ENCODE peak calls at places on chromosomes 4 and X, in ten cellular contexts. R is retina; N is head of caudate nucleus; G is stomach; O is central memory CD8-positive, alpha-beta T cell; Z is NCI-H2081; W is left cardiac atrium; C is NCI-H460; I is neural crest cell; F is heart left ventricle. E is an unnamed sample.

GRCh38 chr4:84631573-84631972 is 48.6 kb downstream of the CDS1 start:
- DNase-seq in W (no peak), I (no peak), Z (no peak), O (no peak), C (no peak), F (no peak), N (no peak), G (no peak), R (no peak), E (no peak)

GRCh38 chrX:31423575-31424284 is 351.9 kb upstream of the FTHL17 start:
- DNase-seq in C (peak; percentile 36), I (no peak), Z (peak; percentile 62), R (peak; percentile 26), O (no peak), W (peak; percentile 33), N (no peak), G (peak; percentile 35), F (no peak), E (peak; percentile 13)

GRCh38 chr4:68906238-68907137 is 45.1 kb downstream of the UGT2A3 start:
- DNase-seq in F (no peak), W (no peak), N (no peak), Z (no peak), O (no peak), G (no peak), I (no peak), C (no peak), R (no peak), E (peak; percentile 33)

GRCh38 chrX:640641-641040 is 10.1 kb downstream of the SHOX start:
- DNase-seq in F (no peak), O (no peak), I (no peak), C (no peak), Z (no peak), N (no peak), W (no peak), R (no peak), G (peak; percentile 14), E (peak; percentile 7)

GRCh38 chr4:176838611-176839411 is 46.1 kb upstream of the VEGFC start:
- DNase-seq in N (no peak), O (no peak), C (no peak), G (no peak), F (peak; percentile 63), W (peak; percentile 26), R (no peak), Z (no peak), I (no peak), E (no peak)

GRCh38 chr4:96326846-96327245 is 487.0 kb downstream of the PDHA2 start:
- DNase-seq in N (no peak), I (no peak), W (no peak), O (no peak), Z (no peak), F (no peak), G (no peak), R (no peak), C (no peak), E (no peak)

GRCh38 chrX:675279-675886 is 44.8 kb downstream of the SHOX start:
- DNase-seq in R (no peak), Z (no peak), G (no peak), I (no peak), F (no peak), O (no peak), N (no peak), C (no peak), W (no peak), E (no peak)

GRCh38 chr4:159390648-159391047 is 287.8 kb downstream of the RAPGEF2 start:
- DNase-seq in N (no peak), W (no peak), I (no peak), C (no peak), F (no peak), G (no peak), R (no peak), O (no peak), Z (no peak), E (no peak)

GRCh38 chrX:96685205-96686099 is 810 bp downstream of the DIAPH2 start:
- DNase-seq in F (peak; percentile 35), I (peak; percentile 8), O (peak; percentile 11), R (peak; percentile 56), N (peak; percentile 40), W (peak; percentile 26), C (peak; percentile 31), G (peak; percentile 35), Z (peak; percentile 8), E (peak; percentile 12)

GRCh38 chr4:169029947-169030346 is 19.9 kb upstream of the CBR4 start:
- DNase-seq in W (no peak), I (no peak), C (no peak), F (no peak), R (no peak), G (no peak), O (no peak), Z (no peak), N (no peak), E (no peak)

GRCh38 chr4:109302366-109303140 is at the start of gene COL25A1:
- DNase-seq in W (peak; percentile 68), Z (peak; percentile 9), C (peak; percentile 26), O (no peak), F (peak; percentile 59), I (peak; percentile 82), G (peak; percentile 26), R (peak; percentile 95), N (peak; percentile 53), E (peak; percentile 10)

GRCh38 chr4:10582059-10582686 is 102.4 kb downstream of the CLNK start:
- DNase-seq in W (no peak), N (peak; percentile 40), G (peak; percentile 59), Z (peak; percentile 52), R (peak; percentile 54), O (no peak), F (no peak), I (peak; percentile 41), C (peak; percentile 36), E (peak; percentile 32)

GRCh38 chrX:140141444-140142029 is 176.2 kb upstream of the CXorf66 start:
- DNase-seq in C (peak; percentile 24), I (peak; percentile 72), Z (peak; percentile 7), R (peak; percentile 44), F (no peak), W (no peak), G (peak; percentile 31), N (peak; percentile 7), O (no peak), E (peak; percentile 33)

GRCh38 chr4:7513731-7514130 is 79.0 kb upstream of the PSAPL1 start:
- DNase-seq in C (no peak), I (no peak), W (no peak), R (no peak), F (no peak), Z (no peak), O (no peak), G (no peak), N (peak; percentile 30), E (no peak)

GRCh38 chr4:6992728-6993655 is 50.2 kb upstream of the TADA2B start:
- DNase-seq in R (peak; percentile 58), O (no peak), C (no peak), F (no peak), G (peak; percentile 48), W (no peak), Z (no peak), N (no peak), I (no peak), E (no peak)